ENCODE peak calls at places on chromosome 10, in four cellular contexts. J is HEK293T, Q is NCI-H510A treated with DMSO at 0.1 percent for 48 hours, U is coronary artery. F is an unnamed sample.

GRCh38 chr10:68595513-68595912 is 35.4 kb downstream of the TET1 start:
- DNase-seq in J (no peak), Q (peak; percentile 43), U (no peak), F (no peak)

GRCh38 chr10:125661942-125662515 is 20.9 kb downstream of the TEX36 start:
- DNase-seq in J (peak; percentile 77), Q (no peak), U (no peak), F (no peak)

GRCh38 chr10:33252794-33253203 is 81.7 kb downstream of the NRP1 start:
- DNase-seq in J (no peak), Q (no peak), U (no peak), F (no peak)

GRCh38 chr10:60990663-60991062 is 46.7 kb upstream of the RHOBTB1 start:
- DNase-seq in J (no peak), Q (no peak), U (no peak), F (no peak)

GRCh38 chr10:29828440-29828894 is 193.7 kb upstream of the SVIL start:
- DNase-seq in J (no peak), Q (no peak), U (no peak), F (no peak)

GRCh38 chr10:14016011-14016536 is 314.6 kb downstream of the FRMD4A start:
- DNase-seq in J (no peak), Q (peak; percentile 2), U (no peak), F (no peak)

GRCh38 chr10:71713135-71714040 is 6.2 kb downstream of the C10orf105 start:
- DNase-seq in J (no peak), Q (no peak), U (peak; percentile 96), F (peak; percentile 89)

GRCh38 chr10:78952686-78953085 is 116.1 kb upstream of the ZMIZ1 start:
- DNase-seq in J (no peak), Q (no peak), U (no peak), F (no peak)

GRCh38 chr10:7652121-7652520 is 14.6 kb downstream of the ITIH5 start:
- DNase-seq in J (no peak), Q (no peak), U (no peak), F (no peak)

GRCh38 chr10:132419631-132420468 is 22.9 kb downstream of the PWWP2B start:
- DNase-seq in J (no peak), Q (no peak), U (no peak), F (no peak)

GRCh38 chr10:47421057-47421952 is 37.2 kb upstream of the ZNF488 start:
- DNase-seq in J (peak; percentile 26), Q (no peak), U (no peak), F (no peak)

GRCh38 chr10:25820496-25821415 is 113.3 kb upstream of the MYO3A start:
- DNase-seq in J (no peak), Q (no peak), U (no peak), F (no peak)

GRCh38 chr10:127855584-127855881 is 37.2 kb downstream of the CLRN3 start:
- DNase-seq in J (no peak), Q (no peak), U (peak; percentile 43), F (no peak)

GRCh38 chr10:111835562-111835961 is 348.0 kb downstream of the GPAM start:
- DNase-seq in J (no peak), Q (no peak), U (no peak), F (no peak)

GRCh38 chr10:22250897-22251605 is 33.2 kb upstream of the EBLN1 start:
- DNase-seq in J (no peak), Q (no peak), U (no peak), F (no peak)

GRCh38 chr10:28587970-28588290 is 55.0 kb downstream of the WAC start:
- DNase-seq in J (no peak), Q (no peak), U (no peak), F (no peak)

GRCh38 chr10:120980316-120980975 is 129.3 kb downstream of the WDR11 start:
- DNase-seq in J (no peak), Q (peak; percentile 4), U (no peak), F (no peak)

GRCh38 chr10:71136036-71136690 is 76.2 kb upstream of the UNC5B start:
- DNase-seq in J (no peak), Q (no peak), U (no peak), F (no peak)

GRCh38 chr10:103917326-103918052 is 495 bp downstream of the STN1 start:
- DNase-seq in J (peak; percentile 55), Q (peak; percentile 82), U (no peak), F (peak; percentile 69)

GRCh38 chr10:14382022-14382421 is 51.3 kb upstream of the FRMD4A start:
- DNase-seq in J (no peak), Q (no peak), U (no peak), F (no peak)

GRCh38 chr10:97551271-97551670 is 21.3 kb upstream of the ANKRD2 start:
- DNase-seq in J (no peak), Q (no peak), U (no peak), F (peak; percentile 51)

GRCh38 chr10:61452229-61452651 is 941 bp downstream of the TMEM26 start:
- DNase-seq in J (no peak), Q (no peak), U (no peak), F (no peak)

GRCh38 chr10:62402503-62402902 is 28.3 kb downstream of the ZNF365 start:
- DNase-seq in J (no peak), Q (no peak), U (no peak), F (no peak)

GRCh38 chr10:62648941-62649340 is 155.6 kb upstream of the ADO start:
- DNase-seq in J (no peak), Q (no peak), U (no peak), F (no peak)

GRCh38 chr10:117543245-117543998 is 876 bp downstream of the EMX2 start:
- DNase-seq in J (peak; percentile 54), Q (no peak), U (peak; percentile 69), F (peak; percentile 64)

GRCh38 chr10:46306550-46307184 is 19.9 kb downstream of the ANTXRL start:
- DNase-seq in J (no peak), Q (no peak), U (no peak), F (no peak)

GRCh38 chr10:43045631-43046287 is 31.1 kb upstream of the RET start:
- DNase-seq in J (no peak), Q (no peak), U (peak; percentile 53), F (no peak)

GRCh38 chr10:43407148-43407575 is 1.8 kb downstream of the HNRNPF start:
- DNase-seq in J (peak; percentile 28), Q (no peak), U (no peak), F (peak; percentile 91)

GRCh38 chr10:73926152-73926764 is 15.3 kb downstream of the PLAU start:
- DNase-seq in J (no peak), Q (no peak), U (no peak), F (no peak)

GRCh38 chr10:119449760-119450461 is 92.6 kb downstream of the RGS10 start:
- DNase-seq in J (no peak), Q (no peak), U (peak; percentile 89), F (peak; percentile 71)

GRCh38 chr10:29920408-29921070 is 138.8 kb downstream of the JCAD start:
- DNase-seq in J (no peak), Q (no peak), U (no peak), F (no peak)

GRCh38 chr10:58963723-58964124 is 212.7 kb upstream of the PHYHIPL start:
- DNase-seq in J (no peak), Q (no peak), U (no peak), F (no peak)

GRCh38 chr10:74910604-74911355 is 84.4 kb downstream of the KAT6B start:
- DNase-seq in J (no peak), Q (no peak), U (no peak), F (no peak)

GRCh38 chr10:95172851-95173250 is 21.2 kb upstream of the ACSM6 start:
- DNase-seq in J (no peak), Q (no peak), U (no peak), F (no peak)

GRCh38 chr10:92886334-92886961 is 38.1 kb downstream of the EXOC6 start:
- DNase-seq in J (no peak), Q (no peak), U (no peak), F (no peak)

GRCh38 chr10:22325272-22325947 is 4.5 kb downstream of the BMI1 start:
- DNase-seq in J (peak; percentile 66), Q (peak; percentile 19), U (peak; percentile 85), F (peak; percentile 87)

GRCh38 chr10:105594301-105594700 is 953.2 kb downstream of the SORCS3 start:
- DNase-seq in J (no peak), Q (no peak), U (no peak), F (no peak)

GRCh38 chr10:98425511-98426352 is 10.8 kb upstream of the PYROXD2 start:
- DNase-seq in J (peak; percentile 78), Q (peak; percentile 61), U (peak; percentile 65), F (no peak)

F was measured in Right ventricle myocardium inferior.